ENCODE peak calls at places on chromosomes 6 and 20, in five cellular contexts. A, S, X, V and W are unnamed samples. For H3K27me3, the result is how much of the 10 kb centered on the place peaks cover.

GRCh38 chr20:957544-957943 is 41.4 kb upstream of the ANGPT4 start:
- DNase-seq in X (no peak), S (no peak), A (no peak), V (no peak), W (no peak)

GRCh38 chr6:115717472-115717871 is 343.2 kb downstream of the FRK start:
- DNase-seq in V (no peak), A (no peak), X (no peak), S (no peak), W (no peak)

GRCh38 chr6:117483645-117484016 is 1.2 kb downstream of the DCBLD1 start:
- DNase-seq in A (no peak), X (no peak), V (no peak), S (no peak), W (no peak)

GRCh38 chr20:35307666-35308653 is 15.7 kb upstream of the FAM83C start:
- DNase-seq in A (no peak), X (peak), V (no peak), S (peak), W (no peak)

GRCh38 chr6:133590814-133591213 is 298.1 kb upstream of the TCF21 start:
- DNase-seq in X (no peak), S (no peak), A (no peak), V (no peak), W (no peak)

GRCh38 chr6:25404693-25405169 is 125.6 kb downstream of the CARMIL1 start:
- DNase-seq in S (no peak), V (no peak), A (no peak), X (no peak), W (no peak)

GRCh38 chr6:83067448-83068413 is at the start of gene DOP1A:
- DNase-seq in S (peak), X (peak), V (peak), A (peak), W (peak)

GRCh38 chr20:10094566-10095173 is 59.9 kb downstream of the ANKEF1 start:
- DNase-seq in X (no peak), S (no peak), V (no peak), A (no peak), W (no peak)

GRCh38 chr6:123745877-123746276 is 57.8 kb upstream of the NKAIN2 start:
- DNase-seq in X (no peak), A (no peak), S (no peak), V (no peak), W (peak)

GRCh38 chr6:107811591-107812218 is 12.4 kb downstream of the SCML4 start:
- DNase-seq in A (no peak), X (peak), S (no peak), V (no peak), W (peak)

GRCh38 chr6:45812937-45813336 is 202.7 kb downstream of the CLIC5 start:
- DNase-seq in V (no peak), X (no peak), A (no peak), S (no peak), W (no peak)

GRCh38 chr6:116223355-116223754 is 30.5 kb downstream of the TSPYL4 start:
- DNase-seq in A (no peak), X (no peak), V (no peak), S (no peak), W (no peak)

GRCh38 chr20:62303327-62304226 is 780 bp downstream of the ADRM1 start:
- DNase-seq in S (peak), A (no peak), X (no peak), V (no peak), W (peak)

GRCh38 chr20:17995967-17996819 is 27.4 kb downstream of the MGME1 start:
- DNase-seq in V (peak), S (no peak), A (no peak), X (peak), W (peak)

GRCh38 chr6:28501259-28501658 is 14.3 kb downstream of the GPX6 start:
- DNase-seq in A (no peak), V (no peak), S (no peak), X (no peak), W (no peak)

GRCh38 chr6:28506807-28507475 is 8.7 kb downstream of the GPX6 start:
- DNase-seq in X (no peak), V (no peak), S (no peak), A (no peak), W (no peak)

GRCh38 chr6:28505733-28506132 is 9.9 kb downstream of the GPX6 start:
- DNase-seq in S (no peak), V (no peak), X (no peak), A (no peak), W (no peak)
- TF ChIP-seq POLR2A in S (no peak), V (no peak), X (no peak), A (no peak), W (no peak)

DNA sequence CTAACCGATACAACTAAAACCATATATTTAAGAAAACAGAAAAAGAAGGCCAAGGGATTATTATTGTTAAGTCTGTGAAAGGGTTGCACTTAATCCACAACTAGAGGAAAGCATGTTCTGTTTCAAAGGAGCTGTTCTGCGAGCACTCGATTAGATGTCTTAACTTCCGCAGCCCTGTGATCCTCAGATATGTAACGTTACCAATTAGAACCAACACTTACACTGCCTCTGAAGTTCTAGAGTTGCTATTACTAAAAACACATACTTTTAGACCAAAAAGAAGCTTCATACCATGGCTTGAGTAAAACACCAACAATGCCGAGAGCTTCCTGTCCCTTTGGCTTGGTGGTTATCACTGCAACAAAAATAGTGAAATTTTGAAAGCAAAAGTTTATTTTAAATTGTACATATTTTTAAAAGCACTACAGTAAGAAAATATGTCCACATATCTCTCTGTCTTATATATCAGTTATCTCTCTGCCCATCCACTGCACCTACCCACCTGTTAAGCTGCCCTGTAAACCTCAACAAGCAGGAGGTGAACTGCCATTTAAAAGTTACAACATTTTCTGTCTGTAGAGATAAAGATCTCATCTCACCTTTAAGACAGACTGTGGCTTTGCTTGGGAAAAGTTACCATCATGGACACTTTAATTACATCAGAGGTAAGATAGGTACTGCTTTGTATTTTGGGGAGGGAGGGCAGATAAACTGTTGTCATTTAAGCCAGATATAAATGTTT is 7.1 kb upstream of the DUSP22 start:
- DNase-seq in X (no peak), V (no peak), A (no peak), S (no peak), W (no peak)
- H3K27me3 ChIP-seq in X (under half), V (under half), A (under half), S (under half), W (under half)

GRCh38 chr6:28251648-28252506 is at the start of gene ZKSCAN4:
- DNase-seq in V (peak), X (peak), A (peak), S (peak), W (peak)
- TF ChIP-seq POLR2A in V (no peak), X (no peak), A (no peak), S (no peak), W (no peak)

DNA sequence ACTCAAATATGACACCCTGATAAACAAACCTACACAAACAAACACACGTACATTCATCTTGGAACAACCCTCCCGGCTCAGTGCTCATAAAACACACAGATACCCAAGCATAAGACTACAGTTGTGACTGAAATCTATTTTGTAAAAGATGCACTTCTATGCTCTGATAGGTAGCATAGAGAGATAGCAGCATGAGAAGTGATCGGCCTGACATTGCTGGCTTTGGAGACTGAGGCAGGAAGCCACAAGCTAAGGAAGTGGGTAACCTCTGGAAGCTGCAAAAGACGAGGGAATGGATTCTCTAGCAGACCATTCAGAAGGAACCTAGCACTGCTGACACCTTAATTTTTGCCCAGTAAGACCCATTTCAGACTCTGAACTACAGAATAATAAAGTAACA is 1.6 kb upstream of the RNF39 start:
- DNase-seq in V (no peak), X (no peak), S (no peak), A (no peak), W (no peak)
- H3K27me3 ChIP-seq in V (under half), X (under half), S (half or more), A (under half), W (under half)

GRCh38 chr6:27814665-27815424 is 97.4 kb downstream of the OR2B2 start:
- DNase-seq in V (peak), X (peak), A (peak), S (peak), W (peak)
- TF ChIP-seq POLR2A in V (peak), X (no peak), A (peak), S (peak), W (peak)

GRCh38 chr20:51206032-51206662 is 183.2 kb upstream of the KCNG1 start:
- DNase-seq in V (no peak), X (no peak), A (no peak), S (no peak), W (no peak)

GRCh38 chr20:51208162-51208561 is 185.3 kb upstream of the KCNG1 start:
- DNase-seq in A (no peak), V (no peak), X (no peak), S (no peak), W (no peak)

GRCh38 chr20:51204051-51204450 is 181.1 kb upstream of the KCNG1 start:
- DNase-seq in A (no peak), X (no peak), V (no peak), S (no peak), W (no peak)

GRCh38 chr20:51199920-51200319 is 177.0 kb upstream of the KCNG1 start:
- DNase-seq in A (no peak), S (no peak), X (no peak), V (no peak), W (no peak)

DNA sequence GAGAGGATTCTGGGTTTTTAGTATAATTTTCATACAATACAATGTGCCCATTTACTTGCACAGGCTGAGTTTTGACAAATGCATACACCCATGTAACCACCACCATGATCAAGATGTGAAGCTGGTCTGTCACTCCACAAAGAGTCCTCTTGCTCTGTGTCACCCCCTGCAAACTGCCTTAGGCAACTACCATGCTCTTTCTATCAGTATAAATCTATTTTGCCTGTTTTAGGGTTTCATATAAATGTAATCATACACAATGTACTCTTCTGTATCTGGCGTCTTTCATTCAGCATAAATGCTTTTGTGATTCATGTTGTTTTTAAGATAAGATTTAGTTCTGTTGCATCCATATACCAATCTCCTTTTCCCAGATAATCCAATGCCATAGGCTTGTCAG is 181.9 kb upstream of the KCNG1 start:
- DNase-seq in X (no peak), V (no peak), A (no peak), S (no peak), W (no peak)
- H3K27me3 ChIP-seq in X (under half), V (under half), A (under half), S (under half), W (under half)

GRCh38 chr20:63878855-63879254 is 13.8 kb downstream of the TPD52L2 start:
- DNase-seq in V (peak), X (no peak), S (no peak), A (no peak), W (no peak)

GRCh38 chr20:63874254-63874653 is 9.2 kb downstream of the TPD52L2 start:
- DNase-seq in X (no peak), S (no peak), A (no peak), V (no peak), W (no peak)

GRCh38 chr20:63876489-63877036 is 11.5 kb downstream of the TPD52L2 start:
- DNase-seq in A (no peak), X (no peak), S (no peak), V (peak), W (no peak)

GRCh38 chr20:63879264-63879663 is 14.2 kb downstream of the TPD52L2 start:
- DNase-seq in V (no peak), X (no peak), S (no peak), A (no peak), W (no peak)

GRCh38 chr20:63877755-63878470 is 12.8 kb downstream of the TPD52L2 start:
- DNase-seq in V (no peak), A (no peak), S (no peak), X (no peak), W (no peak)
- TF ChIP-seq POLR2A in V (no peak), A (no peak), S (no peak), X (no peak), W (no peak)

DNA sequence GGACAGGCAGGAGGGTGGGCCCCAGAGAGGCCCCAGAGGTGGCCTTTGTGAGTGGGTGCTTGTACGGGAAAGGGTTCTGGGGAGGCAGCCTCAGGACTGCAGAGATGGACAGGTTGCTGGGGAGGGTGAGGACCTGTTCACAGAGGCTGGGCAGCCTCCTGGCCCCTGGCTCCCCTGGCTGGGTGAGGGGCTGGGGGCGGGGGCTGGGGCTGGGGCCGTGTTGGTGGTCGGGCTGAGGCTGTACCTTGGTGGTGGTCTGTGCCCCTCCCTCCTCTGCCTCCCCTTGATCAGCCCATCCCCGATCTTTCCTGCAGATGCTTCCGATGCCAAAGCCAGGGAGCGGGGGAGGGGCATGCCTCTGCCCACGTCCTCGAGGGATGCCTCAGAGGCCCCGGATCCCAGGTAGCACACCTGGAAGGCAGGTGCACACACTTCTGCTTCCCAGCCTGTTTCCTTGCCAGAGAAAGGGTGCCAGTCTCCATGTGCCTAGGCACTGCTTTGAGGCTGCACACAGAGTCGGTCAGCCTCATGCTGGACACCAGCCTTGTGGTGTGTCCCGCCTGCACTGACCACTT is 4.8 kb downstream of the TCEA2 start:
- DNase-seq in V (no peak), A (no peak), X (no peak), S (no peak), W (no peak)
- H3K27me3 ChIP-seq in V (under half), A (under half), X (under half), S (under half), W (under half)